ENCODE peak calls at places on chromosomes 1 and 21, in five cellular contexts. One of them, this sample, is unnamed.

GRCh38 chr1:160095382-160096105 is 2.9 kb downstream of the IGSF8 start:
- DNase-seq in lung: no peak
- DNase-seq in pons: peak; percentile 95
- DNase-seq in left colon: no peak
- DNase-seq in fibroblast of the conjunctiva: no peak
- DNase-seq in this sample: no peak

GRCh38 chr1:168892945-168893344 is 163.9 kb upstream of the DPT start:
- DNase-seq in lung: no peak
- DNase-seq in pons: no peak
- DNase-seq in left colon: no peak
- DNase-seq in fibroblast of the conjunctiva: no peak
- DNase-seq in this sample: no peak

GRCh38 chr1:150243003-150243402 is 7.1 kb upstream of the ANP32E start:
- DNase-seq in lung: no peak
- DNase-seq in pons: no peak
- DNase-seq in left colon: no peak
- DNase-seq in fibroblast of the conjunctiva: no peak
- DNase-seq in this sample: no peak

GRCh38 chr1:98659879-98660278 is 1.6 kb upstream of the SNX7 start:
- DNase-seq in lung: no peak
- DNase-seq in pons: peak; percentile 13
- DNase-seq in left colon: no peak
- DNase-seq in fibroblast of the conjunctiva: no peak
- DNase-seq in this sample: no peak

GRCh38 chr21:26471116-26471505 is 102.0 kb downstream of the CYYR1 start:
- DNase-seq in lung: no peak
- DNase-seq in pons: no peak
- DNase-seq in left colon: no peak
- DNase-seq in fibroblast of the conjunctiva: no peak
- DNase-seq in this sample: no peak

GRCh38 chr1:203473781-203474305 is 1.8 kb upstream of the PRELP start:
- DNase-seq in lung: no peak
- DNase-seq in pons: no peak
- DNase-seq in left colon: no peak
- DNase-seq in fibroblast of the conjunctiva: no peak
- DNase-seq in this sample: no peak

GRCh38 chr1:98704474-98704873 is 43.0 kb downstream of the SNX7 start:
- DNase-seq in lung: no peak
- DNase-seq in pons: peak; percentile 64
- DNase-seq in left colon: no peak
- DNase-seq in fibroblast of the conjunctiva: peak; percentile 0
- DNase-seq in this sample: peak; percentile 21

GRCh38 chr1:41493117-41493536 is 8.6 kb upstream of the EDN2 start:
- DNase-seq in lung: no peak
- DNase-seq in pons: no peak
- DNase-seq in left colon: no peak
- DNase-seq in fibroblast of the conjunctiva: peak; percentile 63
- DNase-seq in this sample: peak; percentile 95

GRCh38 chr21:20814090-20814489 is 184.1 kb upstream of the NCAM2 start:
- DNase-seq in lung: no peak
- DNase-seq in pons: no peak
- DNase-seq in left colon: no peak
- DNase-seq in fibroblast of the conjunctiva: no peak
- DNase-seq in this sample: no peak

GRCh38 chr1:14598498-14599172 is at the start of gene KAZN:
- DNase-seq in lung: no peak
- DNase-seq in pons: no peak
- DNase-seq in left colon: peak; percentile 11
- DNase-seq in fibroblast of the conjunctiva: no peak
- DNase-seq in this sample: no peak

GRCh38 chr1:227899820-227900449 is 47.8 kb downstream of the WNT9A start:
- DNase-seq in lung: no peak
- DNase-seq in pons: no peak
- DNase-seq in left colon: peak; percentile 2
- DNase-seq in fibroblast of the conjunctiva: no peak
- DNase-seq in this sample: no peak

GRCh38 chr1:9068971-9069323 is 488 bp downstream of the SLC2A5 start:
- DNase-seq in lung: no peak
- DNase-seq in pons: no peak
- DNase-seq in left colon: no peak
- DNase-seq in fibroblast of the conjunctiva: no peak
- DNase-seq in this sample: no peak

GRCh38 chr1:111735858-111736544 is 3.2 kb downstream of the INKA2 start:
- DNase-seq in lung: no peak
- DNase-seq in pons: peak; percentile 11
- DNase-seq in left colon: no peak
- DNase-seq in fibroblast of the conjunctiva: no peak
- DNase-seq in this sample: peak; percentile 20

GRCh38 chr1:55639526-55639925 is 424.4 kb upstream of the USP24 start:
- DNase-seq in lung: no peak
- DNase-seq in pons: no peak
- DNase-seq in left colon: no peak
- DNase-seq in fibroblast of the conjunctiva: no peak
- DNase-seq in this sample: no peak

GRCh38 chr21:45508607-45509565 is 33.4 kb downstream of the SLC19A1 start:
- DNase-seq in lung: no peak
- DNase-seq in pons: no peak
- DNase-seq in left colon: no peak
- DNase-seq in fibroblast of the conjunctiva: no peak
- DNase-seq in this sample: no peak

GRCh38 chr1:39051956-39052355 is 25.8 kb downstream of the NDUFS5 start:
- DNase-seq in lung: no peak
- DNase-seq in pons: no peak
- DNase-seq in left colon: no peak
- DNase-seq in fibroblast of the conjunctiva: no peak
- DNase-seq in this sample: no peak

GRCh38 chr1:79010589-79010988 is 4.1 kb upstream of the ADGRL4 start:
- DNase-seq in lung: no peak
- DNase-seq in pons: no peak
- DNase-seq in left colon: no peak
- DNase-seq in fibroblast of the conjunctiva: no peak
- DNase-seq in this sample: no peak

GRCh38 chr1:16981269-16981849 is 939 bp upstream of the MFAP2 start:
- DNase-seq in lung: no peak
- DNase-seq in pons: no peak
- DNase-seq in left colon: no peak
- DNase-seq in fibroblast of the conjunctiva: peak; percentile 47
- DNase-seq in this sample: peak; percentile 89

GRCh38 chr21:42997053-42997452 is 22.7 kb downstream of the PKNOX1 start:
- DNase-seq in lung: peak; percentile 40
- DNase-seq in pons: no peak
- DNase-seq in left colon: peak; percentile 25
- DNase-seq in fibroblast of the conjunctiva: peak; percentile 73
- DNase-seq in this sample: peak; percentile 99

GRCh38 chr1:243229526-243229925 is 25.6 kb downstream of the CEP170 start:
- DNase-seq in lung: no peak
- DNase-seq in pons: no peak
- DNase-seq in left colon: no peak
- DNase-seq in fibroblast of the conjunctiva: no peak
- DNase-seq in this sample: no peak

GRCh38 chr21:32826317-32827167 is 55.0 kb upstream of the PAXBP1 start:
- DNase-seq in lung: no peak
- DNase-seq in pons: peak; percentile 89
- DNase-seq in left colon: peak; percentile 26
- DNase-seq in fibroblast of the conjunctiva: peak; percentile 40
- DNase-seq in this sample: peak; percentile 72

GRCh38 chr1:208682664-208683013 is 438.5 kb upstream of the PLXNA2 start:
- DNase-seq in lung: no peak
- DNase-seq in pons: no peak
- DNase-seq in left colon: peak; percentile 25
- DNase-seq in fibroblast of the conjunctiva: no peak
- DNase-seq in this sample: no peak

GRCh38 chr1:159957824-159958268 is 3.8 kb upstream of the SLAMF9 start:
- DNase-seq in lung: no peak
- DNase-seq in pons: no peak
- DNase-seq in left colon: no peak
- DNase-seq in fibroblast of the conjunctiva: no peak
- DNase-seq in this sample: no peak

GRCh38 chr1:42427240-42427639 is 28.6 kb downstream of the ZMYND12 start:
- DNase-seq in lung: no peak
- DNase-seq in pons: no peak
- DNase-seq in left colon: no peak
- DNase-seq in fibroblast of the conjunctiva: no peak
- DNase-seq in this sample: no peak

GRCh38 chr1:24727490-24728214 is 17.6 kb upstream of the CLIC4 start:
- DNase-seq in lung: peak; percentile 64
- DNase-seq in pons: peak; percentile 81
- DNase-seq in left colon: peak; percentile 61
- DNase-seq in fibroblast of the conjunctiva: peak; percentile 62
- DNase-seq in this sample: peak; percentile 95

GRCh38 chr21:15433091-15433490 is 296.7 kb upstream of the USP25 start:
- DNase-seq in lung: no peak
- DNase-seq in pons: no peak
- DNase-seq in left colon: no peak
- DNase-seq in fibroblast of the conjunctiva: no peak
- DNase-seq in this sample: no peak

GRCh38 chr1:212138441-212138840 is 102.9 kb downstream of the DTL start:
- DNase-seq in lung: no peak
- DNase-seq in pons: no peak
- DNase-seq in left colon: no peak
- DNase-seq in fibroblast of the conjunctiva: no peak
- DNase-seq in this sample: no peak

GRCh38 chr1:43241352-43241953 is 28.3 kb upstream of the TMEM125 start:
- DNase-seq in lung: no peak
- DNase-seq in pons: no peak
- DNase-seq in left colon: no peak
- DNase-seq in fibroblast of the conjunctiva: no peak
- DNase-seq in this sample: peak; percentile 54

GRCh38 chr1:36323636-36324321 is at the start of gene EVA1B:
- DNase-seq in lung: peak; percentile 67
- DNase-seq in pons: no peak
- DNase-seq in left colon: peak; percentile 78
- DNase-seq in fibroblast of the conjunctiva: peak; percentile 63
- DNase-seq in this sample: peak; percentile 86

GRCh38 chr1:115469703-115470476 is 131.8 kb upstream of the NGF start:
- DNase-seq in lung: peak; percentile 39
- DNase-seq in pons: peak; percentile 11
- DNase-seq in left colon: peak; percentile 60
- DNase-seq in fibroblast of the conjunctiva: peak; percentile 8
- DNase-seq in this sample: peak; percentile 63

GRCh38 chr21:27024316-27024715 is 57.4 kb upstream of the ADAMTS5 start:
- DNase-seq in lung: no peak
- DNase-seq in pons: no peak
- DNase-seq in left colon: no peak
- DNase-seq in fibroblast of the conjunctiva: peak; percentile 66
- DNase-seq in this sample: peak; percentile 57

GRCh38 chr1:35222322-35223108 is 29.6 kb upstream of the SFPQ start:
- DNase-seq in lung: no peak
- DNase-seq in pons: no peak
- DNase-seq in left colon: no peak
- DNase-seq in fibroblast of the conjunctiva: peak; percentile 72
- DNase-seq in this sample: peak; percentile 88

GRCh38 chr21:44088401-44088780 is 18.8 kb upstream of the PWP2 start:
- DNase-seq in lung: peak; percentile 26
- DNase-seq in pons: no peak
- DNase-seq in left colon: peak; percentile 75
- DNase-seq in fibroblast of the conjunctiva: no peak
- DNase-seq in this sample: no peak

GRCh38 chr21:38984982-38985422 is 179.3 kb downstream of the ETS2 start:
- DNase-seq in lung: no peak
- DNase-seq in pons: no peak
- DNase-seq in left colon: no peak
- DNase-seq in fibroblast of the conjunctiva: peak; percentile 89
- DNase-seq in this sample: peak; percentile 36

GRCh38 chr1:232273071-232273470 is 356.9 kb downstream of the SIPA1L2 start:
- DNase-seq in lung: no peak
- DNase-seq in pons: no peak
- DNase-seq in left colon: no peak
- DNase-seq in fibroblast of the conjunctiva: no peak
- DNase-seq in this sample: peak; percentile 11

GRCh38 chr1:247494746-247495145 is 36.8 kb upstream of the OR2B11 start:
- DNase-seq in lung: no peak
- DNase-seq in pons: no peak
- DNase-seq in left colon: no peak
- DNase-seq in fibroblast of the conjunctiva: no peak
- DNase-seq in this sample: peak; percentile 2

GRCh38 chr1:177227978-177228720 is 57.4 kb downstream of the BRINP2 start:
- DNase-seq in lung: no peak
- DNase-seq in pons: no peak
- DNase-seq in left colon: no peak
- DNase-seq in fibroblast of the conjunctiva: no peak
- DNase-seq in this sample: no peak

GRCh38 chr21:46097826-46098286 is at the start of gene COL6A2:
- DNase-seq in lung: peak; percentile 30
- DNase-seq in pons: no peak
- DNase-seq in left colon: peak; percentile 56
- DNase-seq in fibroblast of the conjunctiva: no peak
- DNase-seq in this sample: peak; percentile 65